ENCODE peak calls at places on chromosomes 3 and 15, in four cellular contexts. S is H1, J is WTC11, U is K562. P is an unnamed sample.

GRCh38 chr15:47620960-47621681 is 96.2 kb upstream of the SEMA6D start:
- DNase-seq in J (no peak), U (no peak), S (no peak), P (no peak)

GRCh38 chr15:68783226-68784054 is 37.3 kb downstream of the ANP32A start:
- DNase-seq in S (no peak), J (peak), U (peak), P (peak)

GRCh38 chr15:65069179-65069578 is 1.4 kb upstream of the RASL12 start:
- DNase-seq in U (no peak), J (no peak), S (no peak), P (no peak)

GRCh38 chr3:40387001-40387894 is at the start of gene ENTPD3:
- DNase-seq in S (peak), J (peak), U (peak), P (peak)

GRCh38 chr3:187236963-187237362 is 39.7 kb downstream of the RTP1 start:
- DNase-seq in S (no peak), J (no peak), U (no peak), P (no peak)

GRCh38 chr15:61157933-61158332 is 71.2 kb downstream of the RORA start:
- DNase-seq in J (no peak), S (no peak), U (no peak), P (no peak)

GRCh38 chr15:58167095-58167591 is 29.0 kb downstream of the AQP9 start:
- DNase-seq in U (peak), J (no peak), S (no peak), P (no peak)

GRCh38 chr3:127172670-127173515 is 20.0 kb upstream of the PRR23E start:
- DNase-seq in U (no peak), J (no peak), S (no peak), P (peak)

GRCh38 chr3:171213178-171213577 is 186.7 kb upstream of the SLC2A2 start:
- DNase-seq in J (no peak), S (no peak), U (no peak), P (no peak)

GRCh38 chr3:4021162-4021561 is 221.9 kb downstream of the LRRN1 start:
- DNase-seq in J (peak), U (peak), S (no peak), P (no peak)

GRCh38 chr3:155739154-155739553 is 5.7 kb downstream of the PLCH1 start:
- DNase-seq in J (no peak), S (no peak), U (peak), P (no peak)

GRCh38 chr15:96869122-96869521 is 538.6 kb downstream of the NR2F2 start:
- DNase-seq in S (no peak), U (no peak), J (no peak), P (no peak)

GRCh38 chr3:179324270-179324754 is 1.5 kb downstream of the ZNF639 start:
- DNase-seq in J (no peak), U (peak), S (no peak), P (peak)

GRCh38 chr3:56894912-56895431 is 93.2 kb upstream of the ARHGEF3 start:
- DNase-seq in S (no peak), J (no peak), U (no peak), P (no peak)

GRCh38 chr3:30611613-30612421 is 5.4 kb downstream of the TGFBR2 start:
- DNase-seq in J (no peak), U (no peak), S (no peak), P (no peak)

GRCh38 chr15:50241684-50242450 is 23.7 kb downstream of the HDC start:
- DNase-seq in J (no peak), S (no peak), U (no peak), P (no peak)

GRCh38 chr15:34065941-34066340 is 26.9 kb upstream of the AVEN start:
- DNase-seq in U (no peak), S (no peak), J (no peak), P (no peak)

GRCh38 chr15:41806291-41807181 is 21.4 kb upstream of the JMJD7 start:
- DNase-seq in U (no peak), J (peak), S (no peak), P (no peak)

GRCh38 chr3:5190147-5190791 is 2.8 kb downstream of the EDEM1 start:
- DNase-seq in U (no peak), S (no peak), J (no peak), P (no peak)

GRCh38 chr3:44418549-44418948 is 58.9 kb downstream of the ZNF445 start:
- DNase-seq in J (peak), S (no peak), U (no peak), P (no peak)

GRCh38 chr15:70291295-70291694 is 193.6 kb upstream of the TLE3 start:
- DNase-seq in J (no peak), U (no peak), S (no peak), P (no peak)

GRCh38 chr3:13111173-13111873 is 38.1 kb upstream of the IQSEC1 start:
- DNase-seq in S (no peak), J (no peak), U (no peak), P (no peak)

DNA sequence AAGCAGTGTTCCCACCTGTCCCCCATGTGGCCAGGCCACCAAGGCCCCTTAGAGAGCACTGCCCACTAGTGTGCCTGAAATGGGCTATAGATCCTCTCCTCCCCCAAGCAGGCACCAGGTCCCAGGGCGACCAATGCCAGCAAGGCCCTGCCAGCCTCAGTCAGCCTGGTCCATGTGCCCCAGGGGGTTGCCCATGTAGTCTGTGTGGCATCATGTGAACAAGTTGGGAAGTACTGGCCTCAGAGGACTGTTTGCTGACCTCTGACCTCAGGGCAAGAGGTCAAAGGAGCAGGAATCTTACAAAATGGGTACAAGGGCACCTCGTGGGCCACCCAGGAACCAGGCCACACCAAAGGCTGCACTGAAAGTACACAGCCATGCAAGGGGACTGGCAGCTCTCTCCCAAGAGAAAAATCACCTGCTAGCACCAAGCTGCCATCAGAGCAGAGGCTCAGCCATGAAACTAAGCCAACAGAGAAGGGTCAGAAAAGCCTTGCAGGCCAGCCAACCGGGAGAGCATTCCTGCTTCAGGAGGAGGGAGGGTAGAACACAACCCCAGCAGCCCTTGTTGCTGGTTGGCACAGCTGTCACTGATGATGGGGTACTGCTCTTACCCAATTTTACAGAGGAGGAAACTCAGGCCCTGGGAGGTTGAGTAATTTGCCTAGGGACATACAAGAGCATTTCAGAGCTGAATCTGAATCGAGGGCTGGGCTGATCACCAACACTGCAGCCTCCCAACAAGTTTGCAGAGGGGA is 5.2 kb upstream of the FURIN start:
- DNase-seq in U (no peak), S (no peak), J (no peak), P (no peak)
- TF ChIP-seq TEAD4 in U (no peak), S (no peak), J (no peak), P (no peak)

DNA sequence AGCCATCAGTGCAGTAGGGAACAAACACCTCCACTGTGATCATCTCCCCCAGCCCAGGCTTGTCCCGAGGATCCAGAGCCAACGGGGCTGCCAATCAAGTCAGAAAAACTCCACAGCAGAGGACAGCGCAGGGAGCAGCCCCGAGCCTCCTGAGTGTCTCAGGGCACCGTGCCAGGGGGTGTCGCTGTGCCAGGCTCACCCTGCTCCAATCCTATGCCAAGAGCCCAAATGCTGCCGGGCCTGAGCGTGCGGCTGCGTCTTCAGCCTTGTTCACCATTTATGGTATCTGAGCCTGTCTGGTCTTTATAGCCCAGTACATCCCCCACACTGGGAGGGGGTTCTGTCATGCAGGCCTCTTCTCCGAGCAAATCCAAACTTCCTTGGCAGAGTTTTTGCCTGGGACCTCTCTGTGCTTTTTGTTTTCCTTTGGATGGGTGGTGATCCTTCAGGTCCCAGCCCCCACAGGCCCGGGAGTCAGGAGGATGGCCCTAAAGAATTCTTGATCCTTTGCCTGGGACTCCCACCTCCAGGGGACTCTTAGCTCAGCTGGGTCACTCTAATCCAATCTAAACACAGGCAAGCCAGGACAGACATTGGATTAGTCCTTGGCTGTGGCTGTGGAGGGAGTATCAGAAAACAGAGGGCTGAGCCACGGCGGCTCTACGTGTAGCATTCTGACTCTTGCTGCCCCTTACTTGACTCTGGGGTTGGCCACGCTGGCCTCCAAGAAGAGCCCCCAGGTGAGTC is 135.1 kb upstream of the HACD2 start:
- DNase-seq in S (no peak), J (no peak), U (no peak), P (no peak)
- TF ChIP-seq TEAD4 in S (no peak), J (no peak), U (no peak), P (no peak)

GRCh38 chr3:71398157-71398836 is 185.2 kb downstream of the FOXP1 start:
- DNase-seq in S (no peak), U (no peak), J (no peak), P (peak)

GRCh38 chr3:71395927-71396695 is 187.4 kb downstream of the FOXP1 start:
- DNase-seq in J (no peak), S (no peak), U (no peak), P (no peak)

GRCh38 chr3:71395470-71395869 is 188.1 kb downstream of the FOXP1 start:
- DNase-seq in U (no peak), S (no peak), J (no peak), P (no peak)

GRCh38 chr3:71399478-71399877 is 184.1 kb downstream of the FOXP1 start:
- DNase-seq in J (no peak), S (no peak), U (no peak), P (no peak)

GRCh38 chr3:71397046-71397445 is 186.5 kb downstream of the FOXP1 start:
- DNase-seq in U (peak), S (no peak), J (no peak), P (peak)
- TF ChIP-seq TEAD4 in U (no peak), S (no peak), J (no peak), P (no peak)

DNA sequence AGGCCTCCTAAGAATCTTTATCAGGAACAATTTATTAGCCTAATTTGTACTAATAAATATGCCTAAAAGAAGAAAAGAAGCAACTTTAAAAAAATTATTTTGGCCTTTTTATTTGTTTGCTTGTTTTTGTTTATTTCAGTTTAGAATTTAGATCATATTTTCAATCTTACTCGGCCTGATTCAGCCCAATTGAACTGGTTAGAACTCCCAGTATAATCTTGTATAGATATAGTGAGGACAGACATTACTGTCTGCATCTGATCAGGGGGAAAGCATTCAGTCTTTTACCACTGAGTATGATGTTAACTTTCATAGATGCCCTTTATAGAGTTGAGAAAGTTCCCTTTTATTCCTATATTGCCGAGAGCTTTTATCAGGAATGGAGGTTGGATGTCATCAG is 56.0 kb upstream of the CSTA start:
- DNase-seq in J (no peak), U (no peak), S (no peak), P (no peak)
- TF ChIP-seq TEAD4 in J (no peak), U (no peak), S (no peak), P (no peak)

GRCh38 chr3:177629276-177629675 is 432.0 kb upstream of the TBL1XR1 start:
- DNase-seq in U (no peak), S (no peak), J (no peak), P (no peak)

GRCh38 chr3:177622982-177623617 is 425.8 kb upstream of the TBL1XR1 start:
- DNase-seq in S (no peak), U (no peak), J (no peak), P (no peak)

GRCh38 chr3:177622520-177622919 is 425.2 kb upstream of the TBL1XR1 start:
- DNase-seq in J (no peak), U (no peak), S (no peak), P (no peak)

GRCh38 chr3:177624523-177625495 is 427.5 kb upstream of the TBL1XR1 start:
- DNase-seq in U (no peak), J (no peak), S (no peak), P (no peak)

DNA sequence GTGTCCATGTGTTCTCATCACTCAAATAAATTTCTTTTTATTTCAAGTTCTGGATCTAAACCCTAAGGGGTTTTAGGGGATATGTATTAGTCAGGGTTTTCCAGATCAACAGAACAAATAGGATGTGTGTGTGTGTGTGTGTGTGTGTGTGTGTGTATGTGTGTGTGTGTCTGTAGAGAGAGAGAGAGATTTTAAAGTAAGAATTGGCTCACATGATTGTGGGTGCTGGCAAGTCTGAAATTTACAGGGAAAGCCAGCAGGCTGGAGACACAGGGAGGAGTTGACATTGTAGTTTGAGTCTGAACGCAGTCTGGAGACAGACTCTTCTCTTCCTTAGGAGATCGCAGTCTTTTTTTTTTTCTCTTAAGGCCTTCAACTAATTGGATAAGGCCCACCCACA is 428.7 kb upstream of the TBL1XR1 start:
- DNase-seq in U (no peak), J (no peak), S (no peak), P (no peak)
- TF ChIP-seq TEAD4 in U (no peak), J (no peak), S (no peak), P (no peak)

DNA sequence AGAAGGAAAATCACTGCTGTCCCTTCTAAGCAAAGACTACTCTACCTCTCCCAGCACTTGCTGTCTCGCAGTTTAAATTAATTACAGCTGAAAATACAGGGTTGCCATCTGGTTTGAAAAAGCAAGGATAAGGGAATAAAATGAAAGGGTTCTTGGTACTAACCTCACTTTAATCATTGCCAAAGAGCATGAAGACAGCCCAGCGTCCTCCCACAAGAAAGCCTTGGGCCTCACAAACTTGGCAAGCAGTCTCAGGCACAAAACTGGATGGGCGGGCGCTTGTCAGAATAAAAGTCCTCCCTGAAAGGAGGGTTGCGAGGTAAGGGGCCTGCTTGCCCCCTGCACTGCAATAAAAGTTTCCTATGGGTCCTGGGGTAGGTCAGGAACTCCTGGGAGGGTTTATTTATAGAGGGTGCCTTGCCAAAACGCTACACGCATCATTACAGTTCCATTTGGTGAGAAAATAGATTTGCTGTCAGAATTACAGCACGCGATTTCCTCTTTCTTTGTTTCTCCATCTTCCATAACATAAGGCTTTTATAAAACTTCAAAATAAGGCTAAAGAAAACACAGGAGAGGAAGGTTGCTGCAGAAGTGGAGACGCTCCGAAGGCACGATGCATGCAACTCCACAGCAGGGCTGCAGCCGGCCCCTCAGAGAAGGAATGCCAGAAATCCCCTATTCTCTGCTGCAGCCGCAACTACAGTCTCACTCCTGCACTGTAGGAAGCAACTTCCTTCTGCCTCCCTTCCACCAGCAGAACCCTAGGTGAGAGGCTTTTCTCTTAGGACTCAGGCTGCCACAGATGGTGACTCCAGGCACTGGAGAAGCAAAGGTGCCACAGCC is 61.4 kb downstream of the VGLL4 start:
- DNase-seq in S (no peak), U (no peak), J (peak), P (peak)
- TF ChIP-seq TEAD4 in S (no peak), U (no peak), J (no peak), P (no peak)

DNA sequence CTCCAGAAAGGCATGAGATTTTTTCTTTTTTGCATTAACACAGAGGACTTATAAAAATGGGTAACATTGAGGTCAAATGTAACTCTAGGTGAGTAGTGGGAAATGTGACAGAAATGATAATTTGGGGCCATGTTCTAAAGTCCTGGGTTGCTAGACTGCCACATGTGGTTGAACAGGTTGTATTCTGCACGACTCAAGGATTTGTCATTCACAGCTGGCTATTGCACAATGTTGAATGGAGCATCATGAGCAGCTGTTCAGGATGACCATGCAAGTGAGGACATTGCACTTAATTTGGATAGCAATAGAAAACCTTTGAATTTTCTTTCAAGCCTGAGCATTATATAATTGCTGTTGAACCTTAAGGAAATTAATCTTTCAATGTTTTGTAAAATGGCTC is 396.6 kb downstream of the NAALADL2 start:
- DNase-seq in S (no peak), U (no peak), J (no peak), P (no peak)
- TF ChIP-seq TEAD4 in S (no peak), U (no peak), J (no peak), P (no peak)

GRCh38 chr3:42024578-42025387 is 62.9 kb upstream of the ULK4 start:
- DNase-seq in S (no peak), J (peak), U (no peak), P (peak)
- TF ChIP-seq TEAD4 in S (no peak), J (no peak), U (no peak), P (no peak)

GRCh38 chr3:54858386-54858785 is 69.5 kb downstream of the LRTM1 start:
- DNase-seq in S (no peak), J (no peak), U (no peak), P (no peak)

GRCh38 chr3:54859204-54859603 is 68.7 kb downstream of the LRTM1 start:
- DNase-seq in U (no peak), S (no peak), J (no peak), P (no peak)

GRCh38 chr3:54853573-54854404 is 74.1 kb downstream of the LRTM1 start:
- DNase-seq in S (peak), U (peak), J (peak), P (peak)

GRCh38 chr3:54856271-54856670 is 71.6 kb downstream of the LRTM1 start:
- DNase-seq in J (no peak), U (no peak), S (no peak), P (no peak)

DNA sequence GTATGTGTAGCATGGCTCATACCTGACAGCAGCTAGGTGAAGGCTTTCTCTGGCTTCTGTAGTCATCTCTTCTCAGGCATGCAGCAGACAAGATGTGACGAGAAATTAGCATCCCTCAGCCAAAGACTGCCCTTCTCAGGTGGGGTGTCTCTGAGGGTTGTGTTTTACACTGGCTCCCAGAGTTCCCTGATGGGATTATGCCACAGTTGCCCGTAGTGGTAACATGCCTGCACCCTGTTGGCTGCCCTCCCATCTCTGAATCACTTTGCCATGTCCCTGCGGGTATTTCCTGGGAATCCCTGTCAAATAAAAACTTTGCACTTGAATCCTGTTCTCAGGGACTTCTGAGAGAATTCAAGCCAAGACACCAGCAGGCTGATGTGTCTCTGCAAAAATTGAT is 70.5 kb downstream of the LRTM1 start:
- DNase-seq in J (no peak), S (no peak), U (no peak), P (no peak)
- TF ChIP-seq TEAD4 in J (no peak), S (no peak), U (no peak), P (no peak)

P was measured in SK-N-SH.